ENCODE peak calls at places on chromosomes 11 and 22, in five cellular contexts. U, L, X, B and D are unnamed samples.

GRCh38 chr11:57432017-57432590 is 5.2 kb upstream of the SLC43A3 start:
- DNase-seq in X (no peak), B (no peak), U (no peak), L (no peak), D (no peak)

GRCh38 chr22:37627545-37627944 is 11.9 kb upstream of the SH3BP1 start:
- DNase-seq in X (no peak), L (no peak), U (no peak), B (no peak), D (no peak)

GRCh38 chr11:71309181-71309580 is 56.8 kb upstream of the SHANK2 start:
- DNase-seq in L (no peak), X (no peak), U (no peak), B (no peak), D (no peak)

GRCh38 chr11:60206616-60207015 is 23.7 kb upstream of the MS4A6A start:
- DNase-seq in X (peak), L (no peak), U (no peak), B (no peak), D (no peak)

GRCh38 chr11:113840932-113841664 is 34.3 kb downstream of the USP28 start:
- DNase-seq in X (no peak), B (no peak), U (no peak), L (no peak), D (no peak)

GRCh38 chr11:6599449-6599848 is 4.0 kb downstream of the RRP8 start:
- DNase-seq in L (no peak), U (no peak), B (no peak), X (no peak), D (no peak)

GRCh38 chr11:83120328-83120727 is 36.6 kb upstream of the PCF11 start:
- DNase-seq in U (no peak), L (peak), B (no peak), X (no peak), D (no peak)

GRCh38 chr11:73252577-73253191 is 19.5 kb upstream of the P2RY6 start:
- DNase-seq in X (no peak), L (no peak), U (no peak), B (peak), D (no peak)

GRCh38 chr22:19086944-19087343 is 35.3 kb downstream of the DGCR2 start:
- DNase-seq in X (no peak), B (no peak), L (peak), U (peak), D (peak)

GRCh38 chr22:19082101-19082500 is 40.1 kb downstream of the DGCR2 start:
- DNase-seq in U (no peak), X (no peak), L (no peak), B (no peak), D (no peak)

GRCh38 chr22:19082793-19083192 is 39.4 kb downstream of the DGCR2 start:
- DNase-seq in B (no peak), U (no peak), X (no peak), L (no peak), D (no peak)

GRCh38 chr22:19086417-19086816 is 35.8 kb downstream of the DGCR2 start:
- DNase-seq in X (no peak), U (no peak), L (no peak), B (no peak), D (no peak)

DNA sequence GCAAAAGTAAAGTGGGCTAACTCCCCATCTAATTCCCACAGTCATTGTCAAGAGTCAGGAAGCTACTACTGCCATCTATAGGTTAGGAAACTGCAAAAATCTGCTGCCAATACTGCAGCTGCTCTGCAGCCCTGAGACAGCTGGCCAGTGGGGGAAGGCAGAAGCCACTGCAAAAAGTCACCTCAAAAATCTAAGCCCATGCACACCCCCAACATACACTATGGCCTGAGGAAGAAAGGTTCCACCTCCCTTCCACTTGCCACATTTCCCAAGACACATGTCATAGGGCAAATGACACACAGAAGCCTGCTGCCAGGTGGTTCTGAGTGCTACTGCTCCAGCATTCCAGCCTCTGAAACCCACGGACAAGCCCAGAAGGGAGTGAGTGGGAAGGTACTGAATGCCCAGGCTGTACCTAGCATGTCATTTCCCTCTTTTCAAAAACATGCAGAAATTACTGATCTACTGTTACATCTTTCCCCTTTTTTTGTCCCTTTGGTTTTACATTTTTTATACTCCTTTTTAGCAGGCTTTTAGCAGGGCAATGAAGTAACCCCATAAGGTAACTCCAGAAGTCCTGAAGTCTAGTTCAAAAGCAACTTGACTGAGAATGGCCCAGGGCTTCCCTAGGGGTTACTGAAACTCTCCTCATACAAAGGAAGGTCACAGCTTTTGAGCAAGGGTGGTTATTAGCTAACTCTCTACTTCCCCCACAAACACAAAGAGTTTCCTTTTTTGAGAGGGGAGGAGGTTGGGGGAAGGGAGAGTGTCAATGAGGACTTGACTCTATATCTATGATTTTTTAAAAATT is 36.8 kb downstream of the DGCR2 start:
- DNase-seq in U (peak), B (no peak), X (peak), L (peak), D (peak)
- TF ChIP-seq CTCF in U (peak), B (peak), X (peak), L (peak), D (peak)

GRCh38 chr11:63916837-63917684 is at the start of gene RCOR2:
- DNase-seq in L (peak), U (peak), X (peak), B (no peak), D (peak)

GRCh38 chr11:63915961-63916836 is 765 bp downstream of the RCOR2 start:
- DNase-seq in L (peak), X (no peak), U (no peak), B (no peak), D (no peak)

GRCh38 chr11:63918576-63919171 is 1.7 kb upstream of the RCOR2 start:
- DNase-seq in U (no peak), L (peak), X (no peak), B (no peak), D (no peak)

GRCh38 chr11:63919267-63920125 is 2.5 kb upstream of the RCOR2 start:
- DNase-seq in B (no peak), X (no peak), U (peak), L (no peak), D (peak)

DNA sequence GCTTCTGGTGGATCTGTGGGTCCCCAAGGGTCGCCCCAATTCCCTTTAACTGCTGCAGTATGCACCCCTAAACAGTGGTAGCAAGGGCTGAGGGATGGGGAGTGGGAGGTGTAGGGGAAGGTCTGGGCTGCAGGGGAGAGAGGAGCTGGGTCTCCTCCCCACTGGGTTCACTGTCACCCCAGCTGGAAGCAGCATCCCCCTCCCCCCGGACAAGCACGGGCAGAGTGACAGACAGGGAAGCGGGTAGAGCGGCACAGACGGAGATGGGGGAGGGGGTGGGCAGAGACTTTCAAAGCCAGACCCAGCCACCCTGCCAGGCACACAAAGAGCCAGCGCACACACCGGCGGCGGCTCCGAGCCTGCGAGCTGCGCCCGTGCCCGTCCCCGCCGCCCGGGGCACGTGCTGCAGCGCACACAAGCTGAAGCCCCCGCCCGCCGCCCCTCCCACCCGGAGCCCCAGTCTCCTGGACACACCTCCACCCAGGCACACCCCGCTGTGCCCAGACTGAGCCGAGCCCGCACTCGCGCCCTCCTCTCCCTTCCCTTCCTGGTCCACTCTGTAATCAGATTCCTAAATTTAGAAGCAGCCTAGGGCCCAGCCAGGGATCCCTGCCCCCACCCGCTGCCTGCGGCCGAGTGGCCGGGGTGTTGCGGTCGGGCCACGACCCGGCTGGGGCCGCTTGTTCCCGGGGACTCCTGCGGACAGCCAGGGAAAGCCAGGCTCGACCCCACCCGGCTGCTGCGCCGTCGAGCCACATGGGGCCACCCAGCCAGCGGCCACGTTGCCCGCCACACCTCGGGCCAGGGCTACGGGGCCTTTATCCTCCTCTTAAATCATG is 940 bp upstream of the RCOR2 start:
- DNase-seq in B (peak), L (peak), U (peak), X (no peak), D (peak)
- H3K4me3 ChIP-seq in B (peak), L (peak), U (peak), X (peak), D (peak)

GRCh38 chr11:69325446-69325845 is 31.5 kb downstream of the MYEOV start:
- DNase-seq in L (no peak), B (no peak), X (no peak), U (no peak), D (no peak)

GRCh38 chr11:69327741-69328191 is 33.8 kb downstream of the MYEOV start:
- DNase-seq in U (no peak), X (no peak), B (no peak), L (no peak), D (no peak)

GRCh38 chr11:69330330-69330729 is 36.4 kb downstream of the MYEOV start:
- DNase-seq in B (no peak), L (no peak), U (no peak), X (no peak), D (no peak)

GRCh38 chr11:69326622-69327219 is 32.8 kb downstream of the MYEOV start:
- DNase-seq in B (no peak), U (no peak), L (no peak), X (no peak), D (no peak)

GRCh38 chr11:69328231-69328630 is 34.3 kb downstream of the MYEOV start:
- DNase-seq in B (no peak), U (no peak), L (no peak), X (no peak), D (no peak)
- TF ChIP-seq CTCF in B (no peak), U (no peak), L (no peak), X (no peak), D (no peak)

DNA sequence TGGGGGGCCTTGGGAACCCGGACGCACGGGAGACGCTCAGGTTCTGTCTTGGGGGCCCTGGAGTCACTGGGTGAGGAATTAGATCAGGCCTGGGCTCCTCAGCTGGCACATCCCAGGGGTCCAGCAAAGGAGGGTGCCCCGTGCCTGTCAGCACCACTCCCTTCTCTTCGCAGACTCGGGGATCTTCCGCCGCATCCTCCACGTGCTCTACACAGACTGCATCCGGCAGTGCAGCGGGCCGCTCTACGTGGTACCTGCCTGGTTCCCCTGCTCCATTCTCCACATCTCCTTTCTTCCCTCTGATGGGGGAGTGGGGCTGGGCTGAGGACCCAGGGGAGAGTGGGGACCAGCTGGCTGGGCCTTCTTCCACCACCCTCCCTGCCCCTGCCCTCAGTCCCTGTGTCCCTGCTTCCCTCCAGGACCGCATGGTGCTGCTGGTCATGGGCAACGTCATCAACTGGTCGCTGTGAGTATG is 6.7 kb upstream of the TAGLN start:
- DNase-seq in X (no peak), B (no peak), L (no peak), U (no peak), D (no peak)
- H3K4me3 ChIP-seq in X (no peak), B (no peak), L (no peak), U (no peak), D (no peak)

GRCh38 chr11:47950396-47950795 is 30.0 kb upstream of the PTPRJ start:
- DNase-seq in U (peak), L (peak), X (no peak), B (no peak), D (peak)

GRCh38 chr11:47960015-47960414 is 20.3 kb upstream of the PTPRJ start:
- DNase-seq in L (no peak), U (no peak), B (no peak), X (no peak), D (no peak)

DNA sequence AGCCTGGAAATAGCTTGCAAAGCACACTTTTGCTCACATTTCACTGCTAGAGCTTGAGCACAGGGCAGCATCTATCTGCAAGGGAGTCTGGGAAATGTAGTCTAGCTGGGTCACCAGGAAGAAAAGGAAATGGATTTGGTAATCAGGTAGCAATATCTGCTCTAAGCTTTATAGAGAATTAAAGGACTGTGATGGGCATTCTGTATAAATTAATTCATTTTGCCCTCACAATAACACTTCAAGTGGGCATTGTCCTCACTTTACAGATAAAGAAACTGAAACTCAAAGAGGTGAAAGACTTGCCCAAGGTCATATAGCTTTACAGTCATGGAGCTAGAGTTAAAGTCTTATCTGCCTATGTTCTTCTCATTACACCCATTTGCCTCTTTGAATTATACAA is 25.0 kb upstream of the PTPRJ start:
- DNase-seq in B (no peak), X (no peak), L (peak), U (no peak), D (no peak)
- TF ChIP-seq CTCF in B (no peak), X (no peak), L (no peak), U (no peak), D (no peak)

GRCh38 chr22:46086577-46087335 is 63.6 kb upstream of the PPARA start:
- DNase-seq in X (no peak), U (peak), B (no peak), L (no peak), D (no peak)
- H3K4me3 ChIP-seq in X (no peak), U (no peak), B (peak), L (no peak), D (peak)